ENCODE peak calls at places on chromosomes 12 and 14, in four cellular contexts. H, I, O and X are unnamed samples. For H3K4me1 and H4K20me1, the result is how much of the 10 kb centered on the place peaks cover.

GRCh38 chr12:109582636-109583035 is 9.0 kb downstream of the MVK start:
- DNase-seq in O (no peak), H (no peak), I (no peak), X (peak)

GRCh38 chr14:29643415-29644206 is 284.0 kb downstream of the PRKD1 start:
- DNase-seq in O (no peak), I (no peak), H (peak), X (no peak)

GRCh38 chr12:34106172-34106571 is 83.9 kb downstream of the ALG10 start:
- DNase-seq in I (no peak), O (no peak), H (no peak), X (no peak)

GRCh38 chr12:2959194-2959507 is at the start of gene TEAD4:
- DNase-seq in H (peak), O (no peak), I (no peak), X (peak)

GRCh38 chr14:35949933-35950332 is 123.8 kb downstream of the BRMS1L start:
- DNase-seq in H (no peak), I (no peak), O (no peak), X (peak)

GRCh38 chr14:100894416-100894815 is 9.1 kb downstream of the RTL1 start:
- DNase-seq in H (no peak), I (peak), O (no peak), X (no peak)

GRCh38 chr12:108090107-108090899 is 38.8 kb upstream of the WSCD2 start:
- DNase-seq in O (no peak), H (no peak), I (no peak), X (no peak)

GRCh38 chr12:15910864-15911696 is at the start of gene DERA:
- DNase-seq in H (peak), I (peak), O (peak), X (peak)

GRCh38 chr12:51388066-51388799 is 3.0 kb downstream of the GALNT6 start:
- DNase-seq in H (peak), O (no peak), I (peak), X (peak)

GRCh38 chr12:127496255-127496654 is 770.7 kb upstream of the TMEM132C start:
- DNase-seq in H (no peak), I (no peak), O (no peak), X (no peak)

GRCh38 chr14:49586673-49587460 is 687 bp upstream of the RPS29 start:
- DNase-seq in I (peak), H (peak), O (peak), X (peak)

GRCh38 chr12:52976574-52977071 is 27.7 kb downstream of the KRT18 start:
- DNase-seq in O (no peak), H (peak), I (no peak), X (no peak)

DNA sequence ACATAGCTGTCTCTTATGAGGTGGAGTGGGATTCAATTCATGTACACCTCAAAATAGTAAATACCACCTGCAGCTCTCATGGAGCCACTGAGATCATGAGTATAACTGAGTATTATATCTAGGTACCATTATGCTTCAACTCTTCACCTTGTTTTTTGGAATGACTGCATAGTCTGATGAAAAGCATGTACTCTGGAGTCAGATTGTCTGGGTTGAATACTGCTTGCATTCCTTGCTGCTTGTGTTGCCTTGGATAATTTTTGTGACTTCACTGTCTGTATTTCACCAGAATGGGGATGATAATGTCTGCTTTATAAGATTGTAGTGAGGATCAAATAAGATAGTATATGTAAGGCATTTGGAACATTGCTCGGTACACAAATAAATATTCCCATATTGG is 54.2 kb downstream of the SUSD6 start:
- DNase-seq in O (no peak), I (no peak), H (peak), X (no peak)
- H3K4me1 ChIP-seq in O (half or more), I (under half), H (under half), X (under half)

GRCh38 chr14:51004352-51004800 is 60.1 kb upstream of the PYGL start:
- DNase-seq in H (peak), I (no peak), O (no peak), X (no peak)
- H3K27ac ChIP-seq in H (peak), I (no peak), O (no peak), X (peak)

GRCh38 chr12:49414364-49414763 is 47.1 kb downstream of the SPATS2 start:
- DNase-seq in H (no peak), I (no peak), O (no peak), X (no peak)

GRCh38 chr12:49416892-49417291 is 49.6 kb downstream of the SPATS2 start:
- DNase-seq in I (no peak), O (no peak), H (no peak), X (no peak)

GRCh38 chr12:49417558-49417957 is 50.3 kb downstream of the SPATS2 start:
- DNase-seq in O (no peak), H (no peak), I (no peak), X (no peak)

GRCh38 chr12:49413796-49414195 is 46.5 kb downstream of the SPATS2 start:
- DNase-seq in I (no peak), O (no peak), H (peak), X (peak)

DNA sequence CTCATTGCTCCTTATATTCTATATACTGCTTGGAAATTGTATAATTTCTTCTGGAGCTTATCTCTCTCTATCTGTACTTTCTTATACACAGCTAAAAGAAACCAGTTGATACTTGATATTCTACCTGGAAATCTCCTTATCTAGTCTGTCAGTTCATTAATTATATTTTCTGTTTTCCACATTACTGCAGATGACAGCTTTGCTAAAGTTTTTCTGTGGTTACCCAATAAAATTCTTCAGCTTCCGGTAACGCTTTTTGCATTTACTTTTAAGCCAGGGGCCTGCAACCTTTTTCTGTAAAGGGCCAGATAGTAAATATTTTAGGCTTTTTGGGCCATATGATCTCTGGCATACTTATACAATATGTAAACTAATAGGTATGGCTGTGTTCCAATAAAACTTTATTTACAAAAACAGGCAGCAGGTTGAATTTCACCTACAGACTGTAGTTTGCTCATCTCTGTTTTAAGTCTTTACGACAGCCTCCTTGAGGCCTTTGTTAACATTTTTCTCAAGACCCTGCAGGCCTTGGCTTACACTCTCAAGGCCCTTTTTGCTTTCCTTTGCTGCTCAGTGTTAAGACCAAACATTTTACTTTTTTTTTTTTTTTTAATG is 48.3 kb downstream of the SPATS2 start:
- DNase-seq in O (no peak), I (no peak), H (no peak), X (no peak)
- H4K20me1 ChIP-seq in O (under half), I (under half), H (under half), X (under half)

GRCh38 chr12:124862768-124863408 is 776 bp downstream of the SCARB1 start:
- DNase-seq in I (peak), H (peak), O (peak), X (peak)
- H3K4me1 ChIP-seq in I (under half), H (under half), O (under half), X (under half)

GRCh38 chr14:23545740-23546411 is 5.7 kb downstream of the ZFHX2 start:
- DNase-seq in O (no peak), H (no peak), I (no peak), X (no peak)

GRCh38 chr14:23546450-23547035 is 5.0 kb downstream of the ZFHX2 start:
- DNase-seq in H (no peak), O (no peak), I (no peak), X (no peak)

GRCh38 chr14:23543403-23543802 is 8.2 kb downstream of the ZFHX2 start:
- DNase-seq in H (no peak), O (no peak), I (no peak), X (no peak)

GRCh38 chr14:23542261-23542660 is 9.3 kb downstream of the ZFHX2 start:
- DNase-seq in O (no peak), H (no peak), I (no peak), X (no peak)

DNA sequence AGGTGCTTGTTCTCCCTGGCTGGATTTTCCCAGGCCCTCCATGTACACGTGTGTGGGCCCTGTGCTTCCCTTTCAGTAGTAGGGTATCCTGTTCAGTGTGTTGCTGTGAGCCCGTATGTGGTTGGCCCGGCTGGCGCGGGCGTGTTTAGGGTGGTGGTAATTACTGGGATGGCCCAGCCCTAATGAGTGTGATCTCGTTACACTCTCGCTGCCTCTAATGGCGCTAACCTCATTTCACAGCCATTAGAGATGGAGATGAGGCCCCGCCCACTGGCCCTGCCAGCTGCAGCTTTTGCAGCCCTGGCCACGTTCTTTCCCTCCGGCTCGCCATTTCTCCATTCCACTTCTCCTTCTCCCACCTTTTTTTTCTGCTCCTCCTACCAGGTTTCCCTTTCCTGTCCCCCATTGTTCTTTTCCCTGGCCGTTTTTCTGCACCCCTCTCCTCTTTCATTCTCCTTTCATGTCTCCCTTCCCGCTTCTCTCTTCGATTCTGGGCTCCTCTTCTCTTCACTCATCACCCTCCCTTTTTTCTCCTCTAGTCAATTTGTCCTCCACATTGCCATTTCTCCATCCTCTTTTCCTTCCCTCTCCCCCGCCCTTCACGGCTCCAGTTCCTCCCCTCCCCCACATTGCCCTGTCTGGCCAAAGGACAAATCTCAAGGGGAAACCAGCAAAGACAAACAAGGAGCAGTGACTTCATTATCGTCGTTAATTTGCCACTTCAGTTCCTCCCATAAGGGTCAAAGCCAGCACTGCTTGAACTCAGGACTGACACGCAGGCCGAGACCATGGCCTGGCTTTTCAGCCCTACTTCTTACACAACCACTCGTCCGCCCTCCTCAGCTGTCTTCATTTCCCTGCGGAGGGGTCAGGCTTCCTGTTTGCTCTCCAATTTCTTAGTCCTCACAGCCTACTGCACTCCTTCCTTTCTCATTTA is 6.8 kb downstream of the ZFHX2 start:
- DNase-seq in I (no peak), H (peak), O (no peak), X (no peak)
- H3K27ac ChIP-seq in I (no peak), H (no peak), O (no peak), X (no peak)

GRCh38 chr14:93081875-93082570 is 33.7 kb downstream of the ITPK1 start:
- DNase-seq in H (no peak), O (no peak), I (peak), X (no peak)

GRCh38 chr14:93084866-93085857 is 30.6 kb downstream of the ITPK1 start:
- DNase-seq in O (no peak), I (no peak), H (no peak), X (no peak)

GRCh38 chr14:93084402-93084801 is 31.3 kb downstream of the ITPK1 start:
- DNase-seq in H (no peak), O (no peak), I (no peak), X (no peak)

GRCh38 chr14:93083898-93084297 is 31.8 kb downstream of the ITPK1 start:
- DNase-seq in I (no peak), H (no peak), O (no peak), X (no peak)

DNA sequence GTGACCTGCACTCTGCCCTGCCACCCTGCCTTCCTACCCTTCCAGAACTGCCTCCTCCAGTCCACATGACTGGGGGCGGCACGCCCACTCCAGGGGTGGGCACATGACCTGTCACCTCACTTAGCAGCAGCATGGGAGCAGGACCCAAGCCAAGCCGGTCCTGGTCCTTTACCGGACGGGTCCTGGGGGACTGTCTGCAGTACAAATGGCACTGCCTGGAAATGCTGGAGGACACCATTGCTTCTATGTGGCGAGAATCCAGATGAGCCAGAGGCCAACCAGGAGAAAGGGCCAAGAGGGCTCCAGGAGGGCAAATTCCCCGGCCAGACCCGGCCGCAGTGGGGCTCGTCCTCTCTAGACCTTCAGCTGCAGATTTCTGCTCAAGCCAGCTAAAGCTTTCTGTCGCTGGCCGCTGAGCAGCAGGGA is 33.1 kb downstream of the ITPK1 start:
- DNase-seq in O (no peak), H (no peak), I (no peak), X (no peak)
- H4K20me1 ChIP-seq in O (under half), H (under half), I (half or more), X (under half)

DNA sequence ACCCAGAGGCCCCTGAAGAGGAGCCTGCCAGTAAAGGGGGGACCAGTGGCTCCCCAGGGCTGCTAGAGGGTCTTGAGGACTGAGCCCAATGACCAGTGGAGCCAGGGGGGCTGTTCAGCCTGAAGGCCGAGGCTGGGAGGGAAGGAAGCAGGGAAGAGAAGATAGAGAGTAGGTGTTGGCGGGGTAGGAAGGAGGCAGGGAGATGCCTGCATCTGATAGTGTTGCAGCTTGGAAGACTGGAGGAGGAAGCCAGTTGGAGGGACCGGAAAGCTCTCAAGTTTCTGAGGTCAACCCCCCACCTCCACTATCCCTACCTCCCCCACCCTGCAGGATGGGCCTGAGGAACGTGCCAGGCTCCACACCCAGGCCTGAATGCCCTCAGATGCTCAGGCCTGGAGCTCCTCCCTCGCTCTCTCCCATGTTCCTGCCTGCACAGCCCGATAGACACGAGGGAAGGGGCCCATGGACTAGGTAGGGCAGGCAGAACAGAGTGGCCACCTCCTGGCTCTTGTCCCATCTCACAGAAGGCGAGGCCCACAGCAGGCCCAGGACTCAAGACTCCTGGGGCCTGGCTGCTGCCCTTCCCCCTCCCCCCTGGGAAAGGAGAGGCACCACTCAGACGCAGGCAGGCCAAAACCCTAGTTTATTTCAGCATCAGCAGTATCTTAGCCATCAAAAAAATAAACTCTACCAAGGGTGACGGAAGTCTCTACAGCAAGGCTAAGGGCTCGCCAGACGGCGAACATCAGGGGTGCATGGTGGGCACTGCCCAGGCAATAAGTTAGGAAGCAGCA is 3.4 kb downstream of the CKB start:
- DNase-seq in I (no peak), H (peak), O (no peak), X (no peak)
- H3K4me1 ChIP-seq in I (under half), H (under half), O (under half), X (under half)

DNA sequence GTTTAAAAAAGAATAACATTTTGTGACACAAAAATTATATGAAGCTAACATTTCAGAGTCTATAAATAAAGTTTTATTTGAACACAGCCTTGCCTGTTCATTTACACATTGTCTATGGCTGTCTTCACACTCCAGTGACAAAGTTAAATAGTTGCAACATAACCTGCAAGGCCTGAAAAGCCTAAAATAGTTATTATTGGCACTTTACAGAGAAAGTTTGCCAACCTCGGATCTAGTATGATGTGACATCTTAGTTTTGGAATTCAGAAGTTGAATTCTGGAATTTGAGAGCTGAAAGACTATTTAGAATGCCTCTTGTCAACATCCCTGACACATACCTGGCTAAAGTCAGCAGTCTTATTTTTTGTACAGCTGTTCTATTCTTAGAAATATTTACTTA is 68.3 kb downstream of the DYRK2 start:
- DNase-seq in O (no peak), H (peak), I (no peak), X (peak)
- H3K27ac ChIP-seq in O (no peak), H (peak), I (no peak), X (no peak)

DNA sequence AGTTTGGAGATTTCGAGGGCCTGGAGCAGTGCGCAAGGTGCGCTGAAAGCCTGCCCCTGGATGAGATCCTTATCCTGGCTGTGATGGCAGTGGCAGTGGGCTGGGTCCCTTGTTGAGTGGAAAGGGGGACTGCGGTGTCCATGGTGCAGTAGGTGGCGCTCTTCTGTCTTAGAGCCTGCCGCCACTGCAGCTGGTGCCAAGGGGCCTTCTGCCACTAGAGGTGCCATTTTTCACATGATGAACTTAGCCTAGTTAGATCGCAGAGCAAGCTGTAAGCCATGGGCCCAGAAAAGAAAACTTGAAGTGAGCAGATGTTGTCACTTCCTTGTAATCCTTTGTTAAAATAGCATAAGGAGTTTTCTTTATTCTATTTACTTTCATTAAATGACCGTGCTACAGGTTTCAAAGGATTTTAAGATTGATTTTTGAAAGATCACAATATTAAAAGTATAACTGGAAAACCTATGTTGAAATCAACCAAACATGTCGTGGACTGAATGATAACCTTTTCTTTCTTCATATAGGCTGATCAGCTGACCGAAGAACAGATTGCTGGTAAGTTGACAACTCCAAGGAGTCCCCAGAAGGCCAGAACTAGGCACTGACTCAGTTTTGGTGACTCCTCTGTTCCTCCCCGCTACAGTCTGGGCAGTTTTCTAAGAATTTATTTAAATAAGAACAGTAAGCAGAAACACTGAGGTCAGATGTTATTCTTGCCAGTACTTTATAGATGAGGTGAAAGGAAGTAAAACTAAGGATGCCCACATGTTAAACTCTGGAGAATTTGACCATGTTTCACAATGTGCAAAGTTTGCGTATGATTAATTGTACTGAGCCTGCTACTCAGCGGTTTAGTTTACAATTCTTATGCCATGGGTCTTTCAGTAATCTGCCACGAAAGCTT is 3.0 kb downstream of the CALM1 start:
- DNase-seq in H (peak), O (peak), I (peak), X (peak)
- H4K20me1 ChIP-seq in H (under half), O (under half), I (half or more), X (half or more)